ENCODE peak calls at places on chromosomes 4 and X, in four cellular contexts. H, J, Q and U are unnamed samples.

GRCh38 chr4:105784761-105785160 is 76.2 kb downstream of the GSTCD start:
- ATAC-seq in H (no peak), J (no peak), Q (peak), U (no peak)

GRCh38 chrX:28997716-28998115 is 410.5 kb downstream of the IL1RAPL1 start:
- ATAC-seq in H (no peak), J (no peak), Q (no peak), U (no peak)

GRCh38 chr4:177961709-177962380 is 519.6 kb upstream of the AGA start:
- ATAC-seq in H (no peak), J (no peak), Q (no peak), U (no peak)

GRCh38 chrX:19846995-19847790 is 40.2 kb downstream of the SH3KBP1 start:
- ATAC-seq in H (peak), J (peak), Q (peak), U (no peak)

GRCh38 chr4:145886871-145887240 is 51.8 kb downstream of the ZNF827 start:
- ATAC-seq in H (no peak), J (no peak), Q (peak), U (no peak)

GRCh38 chr4:11546391-11547160 is 117.9 kb upstream of the HS3ST1 start:
- ATAC-seq in H (no peak), J (no peak), Q (no peak), U (no peak)

GRCh38 chr4:171629182-171629581 is 184.0 kb upstream of the GALNTL6 start:
- ATAC-seq in H (no peak), J (no peak), Q (no peak), U (no peak)

GRCh38 chr4:151933122-151933827 is 172.5 kb upstream of the GATB start:
- ATAC-seq in H (no peak), J (no peak), Q (peak), U (no peak)

GRCh38 chr4:153566751-153567150 is 100.6 kb downstream of the TMEM131L start:
- ATAC-seq in H (no peak), J (no peak), Q (peak), U (peak)

GRCh38 chr4:146834263-146835034 is 111.2 kb downstream of the TTC29 start:
- ATAC-seq in H (no peak), J (no peak), Q (no peak), U (no peak)

GRCh38 chrX:68196939-68197791 is 236.1 kb downstream of the OPHN1 start:
- ATAC-seq in H (no peak), J (no peak), Q (no peak), U (peak)

GRCh38 chr4:168844261-168845039 is 165.6 kb downstream of the CBR4 start:
- ATAC-seq in H (no peak), J (no peak), Q (no peak), U (no peak)

GRCh38 chr4:8182858-8183725 is 16.0 kb upstream of the SH3TC1 start:
- ATAC-seq in H (no peak), J (no peak), Q (peak), U (peak)

GRCh38 chr4:8340721-8341680 is 71.4 kb downstream of the HTRA3 start:
- ATAC-seq in H (no peak), J (no peak), Q (peak), U (no peak)

GRCh38 chr4:12724520-12724919 is 759.6 kb downstream of the RAB28 start:
- ATAC-seq in H (no peak), J (no peak), Q (no peak), U (no peak)

GRCh38 chrX:21778236-21778635 is 20.3 kb upstream of the SMPX start:
- ATAC-seq in H (no peak), J (no peak), Q (no peak), U (no peak)

GRCh38 chrX:72621163-72621562 is 48.5 kb upstream of the HDAC8 start:
- ATAC-seq in H (no peak), J (peak), Q (no peak), U (peak)

GRCh38 chr4:139838811-139839210 is 173.2 kb downstream of the MGST2 start:
- ATAC-seq in H (no peak), J (no peak), Q (no peak), U (no peak)

GRCh38 chr4:1246901-1247810 is 1.8 kb downstream of the CTBP1 start:
- ATAC-seq in H (no peak), J (no peak), Q (no peak), U (no peak)

GRCh38 chr4:93299116-93299515 is 529.4 kb upstream of the ATOH1 start:
- ATAC-seq in H (no peak), J (no peak), Q (no peak), U (no peak)

GRCh38 chr4:67575232-67575888 is 16.8 kb downstream of the STAP1 start:
- ATAC-seq in H (peak), J (peak), Q (no peak), U (peak)

GRCh38 chr4:7161721-7162214 is 30.6 kb upstream of the SORCS2 start:
- ATAC-seq in H (no peak), J (no peak), Q (peak), U (no peak)

GRCh38 chr4:2406406-2406805 is 12.0 kb downstream of the ZFYVE28 start:
- ATAC-seq in H (no peak), J (peak), Q (no peak), U (no peak)

GRCh38 chr4:37073226-37073840 is 171.2 kb upstream of the NWD2 start:
- ATAC-seq in H (no peak), J (no peak), Q (no peak), U (no peak)

GRCh38 chr4:118076958-118077766 is 42.9 kb downstream of the NDST3 start:
- ATAC-seq in H (no peak), J (peak), Q (no peak), U (no peak)

GRCh38 chrX:48689143-48689920 is 5.7 kb downstream of the WAS start:
- ATAC-seq in H (no peak), J (no peak), Q (no peak), U (no peak)

GRCh38 chrX:68978211-68978780 is 149.5 kb downstream of the EFNB1 start:
- ATAC-seq in H (no peak), J (no peak), Q (peak), U (no peak)

GRCh38 chr4:152095701-152096070 is 334.9 kb upstream of the GATB start:
- ATAC-seq in H (no peak), J (peak), Q (no peak), U (no peak)

GRCh38 chrX:134023851-134024281 is 38.5 kb upstream of the GPC3 start:
- ATAC-seq in H (peak), J (no peak), Q (no peak), U (no peak)

GRCh38 chr4:142558851-142559250 is 287.2 kb downstream of the INPP4B start:
- ATAC-seq in H (no peak), J (no peak), Q (no peak), U (no peak)

GRCh38 chr4:73816814-73817213 is 19.7 kb upstream of the CXCL6 start:
- ATAC-seq in H (no peak), J (no peak), Q (peak), U (peak)

GRCh38 chr4:82779032-82779431 is 19.6 kb downstream of the SCD5 start:
- ATAC-seq in H (no peak), J (no peak), Q (no peak), U (peak)

GRCh38 chr4:2698951-2699505 is 57.1 kb downstream of the TNIP2 start:
- ATAC-seq in H (no peak), J (no peak), Q (no peak), U (no peak)

GRCh38 chr4:94338681-94339351 is 3.8 kb downstream of the HPGDS start:
- ATAC-seq in H (no peak), J (peak), Q (no peak), U (no peak)

GRCh38 chr4:780730-781492 is 45.0 kb downstream of the CPLX1 start:
- ATAC-seq in H (no peak), J (no peak), Q (no peak), U (peak)